ENCODE peak calls at places on chromosomes 16 and 17, in seven cellular contexts. T is A549, M is stomach, K is SK-N-SH, U is ovary, Y is sigmoid colon, W is HepG2. B is an unnamed sample.

GRCh38 chr16:22789281-22789945 is 24.5 kb upstream of the HS3ST2 start:
- DNase-seq in T (no peak), M (no peak), K (no peak), U (no peak), Y (no peak), W (no peak), B (no peak)

GRCh38 chr17:21253646-21254441 is 634 bp upstream of the NATD1 start:
- DNase-seq in T (no peak), M (no peak), K (no peak), U (no peak), Y (no peak), W (no peak), B (no peak)

GRCh38 chr17:40345161-40346034 is 19.1 kb downstream of the GJD3 start:
- DNase-seq in T (peak; percentile 85), M (peak; percentile 70), K (peak; percentile 74), U (peak; percentile 81), Y (peak; percentile 85), W (peak; percentile 84), B (no peak)

GRCh38 chr17:39113871-39114270 is 37.6 kb downstream of the PLXDC1 start:
- DNase-seq in T (no peak), M (no peak), K (no peak), U (no peak), Y (no peak), W (no peak), B (no peak)

GRCh38 chr16:80480664-80481063 is 60.1 kb upstream of the DYNLRB2 start:
- DNase-seq in T (no peak), M (no peak), K (no peak), U (no peak), Y (no peak), W (no peak), B (no peak)

GRCh38 chr16:1538804-1539520 is 5.5 kb downstream of the TMEM204 start:
- DNase-seq in T (no peak), M (no peak), K (peak; percentile 77), U (peak; percentile 15), Y (no peak), W (no peak), B (no peak)

GRCh38 chr17:41544497-41544896 is 16.4 kb upstream of the KRT19 start:
- DNase-seq in T (peak; percentile 38), M (no peak), K (peak; percentile 56), U (no peak), Y (no peak), W (peak; percentile 79), B (no peak)

GRCh38 chr17:49521521-49522185 is 26.6 kb downstream of the NGFR start:
- DNase-seq in T (no peak), M (no peak), K (peak; percentile 8), U (no peak), Y (no peak), W (no peak), B (no peak)

GRCh38 chr16:83972256-83973008 is 4.4 kb downstream of the NECAB2 start:
- DNase-seq in T (no peak), M (no peak), K (no peak), U (no peak), Y (no peak), W (no peak), B (no peak)

GRCh38 chr16:48608871-48609452 is 1.0 kb downstream of the N4BP1 start:
- DNase-seq in T (no peak), M (peak; percentile 21), K (peak; percentile 66), U (no peak), Y (no peak), W (no peak), B (no peak)

GRCh38 chr17:78915872-78916632 is 9.1 kb downstream of the TIMP2 start:
- DNase-seq in T (peak; percentile 50), M (peak; percentile 42), K (no peak), U (peak; percentile 37), Y (peak; percentile 86), W (no peak), B (peak; percentile 94)

GRCh38 chr16:53809088-53809951 is 105.4 kb downstream of the FTO start:
- DNase-seq in T (no peak), M (no peak), K (no peak), U (no peak), Y (no peak), W (no peak), B (no peak)

GRCh38 chr16:19179890-19180490 is 11.9 kb downstream of the SYT17 start:
- DNase-seq in T (peak; percentile 76), M (peak; percentile 72), K (peak; percentile 72), U (no peak), Y (peak; percentile 75), W (peak; percentile 62), B (no peak)

GRCh38 chr16:23416816-23417215 is 36.2 kb downstream of the COG7 start:
- DNase-seq in T (no peak), M (no peak), K (peak; percentile 45), U (no peak), Y (no peak), W (no peak), B (no peak)

GRCh38 chr16:81754810-81755209 is 24.3 kb upstream of the PLCG2 start:
- DNase-seq in T (no peak), M (no peak), K (no peak), U (no peak), Y (no peak), W (no peak), B (no peak)

GRCh38 chr17:43701318-43701743 is 39.6 kb upstream of the MEOX1 start:
- DNase-seq in T (no peak), M (no peak), K (no peak), U (no peak), Y (no peak), W (no peak), B (no peak)

GRCh38 chr17:8745586-8746500 is 1.2 kb upstream of the CCDC42 start:
- DNase-seq in T (peak; percentile 85), M (peak; percentile 68), K (peak; percentile 97), U (peak; percentile 84), Y (peak; percentile 83), W (peak; percentile 38), B (no peak)

GRCh38 chr16:457732-458400 is 32.4 kb downstream of the RAB11FIP3 start:
- DNase-seq in T (no peak), M (no peak), K (peak; percentile 53), U (no peak), Y (no peak), W (no peak), B (no peak)

GRCh38 chr17:350706-351435 is 1.7 kb downstream of the RPH3AL start:
- DNase-seq in T (peak; percentile 86), M (peak; percentile 76), K (peak; percentile 71), U (peak; percentile 73), Y (peak; percentile 93), W (peak; percentile 50), B (peak; percentile 94)

GRCh38 chr16:16052916-16053315 is 103.5 kb downstream of the ABCC1 start:
- DNase-seq in T (no peak), M (no peak), K (no peak), U (no peak), Y (no peak), W (no peak), B (no peak)

DNA sequence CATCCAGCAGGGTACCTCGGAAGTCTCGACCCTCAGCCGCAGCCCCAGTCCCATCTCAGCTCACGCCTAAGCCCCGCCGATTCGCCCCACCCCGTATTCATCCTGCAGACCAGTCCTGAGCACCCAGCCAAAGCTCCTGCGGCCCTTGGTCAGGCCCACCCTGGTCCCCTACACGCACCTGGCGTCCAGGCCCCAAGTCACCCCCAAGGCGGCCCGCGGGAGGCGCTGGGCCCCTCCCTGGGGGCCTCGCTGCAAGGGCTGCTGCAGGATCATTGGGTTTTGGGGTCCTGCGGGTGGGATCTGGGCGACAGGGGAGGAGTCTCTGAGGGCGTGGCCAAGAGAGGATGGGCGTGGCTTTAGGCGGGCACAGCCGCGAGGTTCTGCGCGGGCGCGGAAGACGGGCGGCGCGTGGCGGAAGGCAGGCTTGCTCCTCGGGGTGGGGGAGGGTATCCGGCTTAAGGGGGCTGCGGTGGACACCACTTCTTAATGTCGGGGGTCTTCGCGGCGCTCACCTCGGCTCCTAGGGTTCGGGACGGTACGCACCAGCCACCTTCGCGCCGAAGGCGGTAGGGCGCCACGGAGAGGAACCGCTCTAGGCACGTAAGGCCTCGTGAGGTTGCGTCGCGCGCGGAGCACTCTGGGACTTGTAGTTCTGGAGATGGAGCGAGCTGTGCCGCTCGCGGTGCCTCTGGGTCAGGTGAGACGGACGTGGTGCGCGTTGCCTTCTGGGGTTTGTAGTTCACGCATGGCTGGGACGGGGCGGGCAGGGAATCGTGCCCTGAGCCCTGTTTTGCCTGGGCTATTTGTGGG is at the start of the genes HCFC1R1 and THOC6:
- DNase-seq in T (peak; percentile 83), M (peak; percentile 98), K (peak; percentile 92), U (peak; percentile 95), Y (peak; percentile 99), W (peak; percentile 96), B (peak; percentile 100)
- TF ChIP-seq EP300 in T (no peak), M (no peak), K (no peak), U (no peak), Y (no peak), W (no peak), B (no peak)

GRCh38 chr17:72985882-72986720 is 106.4 kb downstream of the SLC39A11 start:
- DNase-seq in T (peak; percentile 93), M (peak; percentile 75), K (peak; percentile 85), U (no peak), Y (no peak), W (peak; percentile 79), B (peak; percentile 92)
- H3K4me3 ChIP-seq in T (no peak overlapping the region), M (no peak overlapping the region), K (no peak overlapping the region), U (no peak overlapping the region), Y (no peak overlapping the region), W (no peak overlapping the region), B (no peak overlapping the region)

DNA sequence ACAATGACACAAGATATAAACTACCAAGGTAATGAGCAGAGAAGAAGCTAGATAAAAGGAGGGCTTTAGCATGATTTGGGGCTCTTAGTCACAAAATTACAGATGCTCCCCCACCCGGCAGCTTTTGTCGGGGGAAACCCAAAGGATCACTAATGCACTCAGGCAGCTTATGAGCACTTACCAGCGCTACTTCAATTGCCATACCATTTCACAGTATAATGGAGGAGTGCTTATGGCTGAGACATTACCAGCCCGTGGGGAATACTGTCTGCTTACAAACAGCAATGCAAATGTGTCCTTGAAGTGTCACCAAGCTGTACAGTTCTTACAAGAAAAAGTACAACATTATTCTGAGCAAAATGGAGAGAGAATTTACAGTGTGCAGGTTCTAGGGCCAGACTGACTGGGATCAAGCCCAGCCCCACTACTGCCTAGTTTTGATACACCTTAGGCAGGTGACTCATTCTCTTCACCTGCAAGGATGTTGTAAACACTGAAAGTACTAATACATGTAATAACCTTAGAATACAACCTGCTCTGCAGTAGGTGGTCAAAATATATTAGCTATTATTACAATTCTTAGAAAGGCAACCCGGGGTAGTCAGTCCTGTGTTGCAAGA is 16.3 kb downstream of the ANKFY1 start:
- DNase-seq in T (no peak), M (no peak), K (no peak), U (no peak), Y (no peak), W (no peak), B (no peak)
- TF ChIP-seq EP300 in T (no peak), M (no peak), K (no peak), U (no peak), Y (no peak), W (no peak), B (no peak)

DNA sequence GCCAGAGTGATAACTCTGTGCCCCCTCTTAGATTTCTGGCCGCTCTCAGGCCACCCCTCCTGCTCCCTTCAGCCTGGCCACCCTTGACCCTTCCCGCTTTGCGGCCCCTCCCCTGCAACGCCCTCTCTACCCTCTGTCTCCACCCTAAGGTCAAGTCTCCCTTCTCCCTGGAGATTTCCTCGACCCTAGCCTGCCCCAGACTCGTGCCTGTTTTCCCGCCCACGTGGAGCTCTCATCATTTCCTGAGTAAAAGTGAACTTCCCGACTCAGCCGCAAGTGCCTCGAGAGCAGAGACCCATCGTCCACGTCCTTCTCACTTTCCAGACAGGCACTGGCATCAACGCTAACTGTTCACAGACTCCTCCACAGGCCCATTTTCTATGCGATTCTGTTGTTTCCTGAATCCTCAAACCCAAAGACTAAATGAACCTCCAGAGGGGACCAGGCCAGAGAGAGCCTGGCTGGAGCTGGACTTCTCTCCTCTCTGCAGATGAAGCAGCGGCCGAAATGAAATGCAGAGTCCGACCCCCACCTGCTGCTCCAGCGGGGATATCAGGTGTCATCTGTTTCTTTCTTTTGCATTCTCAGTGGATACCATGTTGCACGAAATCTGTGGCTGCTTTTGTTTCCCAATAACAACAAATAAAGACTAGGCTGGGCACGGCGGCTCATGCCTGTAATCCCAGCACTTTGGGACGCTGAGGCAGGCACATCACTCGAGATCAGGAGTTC is 52.5 kb downstream of the RTN4RL1 start:
- DNase-seq in T (no peak), M (no peak), K (no peak), U (no peak), Y (no peak), W (no peak), B (no peak)
- H3K4me3 ChIP-seq in T (no peak overlapping the region), M (no peak overlapping the region), K (no peak overlapping the region), U (no peak overlapping the region), Y (no peak overlapping the region), W (no peak overlapping the region), B (no peak overlapping the region)